ENCODE peak calls at places on chromosome 22, in five cellular contexts. U, D, X, G and E are unnamed samples.

GRCh38 chr22:20435436-20436308 is 2.0 kb downstream of the SCARF2 start:
- DNase-seq in U (no peak), D (no peak), X (no peak), G (no peak), E (no peak)

GRCh38 chr22:50251472-50252054 is 498 bp upstream of the HDAC10 start:
- DNase-seq in U (no peak), D (no peak), X (no peak), G (no peak), E (no peak)

GRCh38 chr22:30325065-30325720 is 1.5 kb downstream of the TBC1D10A start:
- DNase-seq in U (no peak), D (no peak), X (peak; percentile 48), G (peak; percentile 88), E (no peak)

GRCh38 chr22:45246060-45246985 is 5.6 kb upstream of the KIAA0930 start:
- DNase-seq in U (peak; percentile 94), D (no peak), X (peak; percentile 81), G (peak; percentile 99), E (no peak)

GRCh38 chr22:43296279-43296902 is 46.8 kb downstream of the SCUBE1 start:
- DNase-seq in U (no peak), D (no peak), X (no peak), G (no peak), E (no peak)

GRCh38 chr22:44594951-44595350 is 96.9 kb upstream of the RTL6 start:
- DNase-seq in U (no peak), D (no peak), X (no peak), G (no peak), E (no peak)

GRCh38 chr22:45671051-45671782 is 417 bp upstream of the ATXN10 start:
- DNase-seq in U (no peak), D (no peak), X (no peak), G (no peak), E (no peak)

GRCh38 chr22:45726081-45726480 is 54.4 kb downstream of the ATXN10 start:
- DNase-seq in U (no peak), D (no peak), X (no peak), G (no peak), E (no peak)

GRCh38 chr22:48849513-48849912 is 978.2 kb downstream of the BRD1 start:
- DNase-seq in U (no peak), D (no peak), X (no peak), G (no peak), E (no peak)

GRCh38 chr22:25970348-25970995 is 198.8 kb upstream of the SEZ6L start:
- DNase-seq in U (no peak), D (no peak), X (no peak), G (no peak), E (no peak)

GRCh38 chr22:27405672-27406388 is 395.7 kb downstream of the MN1 start:
- DNase-seq in U (no peak), D (peak; percentile 17), X (peak; percentile 73), G (no peak), E (peak; percentile 43)

GRCh38 chr22:27730649-27731433 is 70.7 kb downstream of the MN1 start:
- DNase-seq in U (no peak), D (no peak), X (no peak), G (no peak), E (no peak)

GRCh38 chr22:19291218-19291579 is 320 bp downstream of the CLTCL1 start:
- DNase-seq in U (no peak), D (no peak), X (peak; percentile 31), G (no peak), E (peak; percentile 62)

GRCh38 chr22:35554297-35554845 is 13.7 kb downstream of the RASD2 start:
- DNase-seq in U (no peak), D (no peak), X (no peak), G (peak; percentile 20), E (peak; percentile 80)

GRCh38 chr22:44409211-44409648 is 88.8 kb downstream of the RTL6 start:
- DNase-seq in U (no peak), D (no peak), X (no peak), G (no peak), E (no peak)

GRCh38 chr22:27952091-27952490 is 33.0 kb upstream of the PITPNB start:
- DNase-seq in U (peak; percentile 30), D (no peak), X (no peak), G (peak; percentile 65), E (no peak)

GRCh38 chr22:23520875-23521441 is 59.1 kb downstream of the IGLL1 start:
- DNase-seq in U (no peak), D (peak; percentile 32), X (no peak), G (peak; percentile 43), E (no peak)

GRCh38 chr22:36425977-36426523 is 38.3 kb upstream of the MYH9 start:
- DNase-seq in U (no peak), D (no peak), X (no peak), G (no peak), E (peak; percentile 76)

GRCh38 chr22:30426395-30427353 is 1.1 kb downstream of the MTFP1 start:
- DNase-seq in U (no peak), D (peak; percentile 46), X (peak; percentile 92), G (peak; percentile 64), E (peak; percentile 80)

DNA sequence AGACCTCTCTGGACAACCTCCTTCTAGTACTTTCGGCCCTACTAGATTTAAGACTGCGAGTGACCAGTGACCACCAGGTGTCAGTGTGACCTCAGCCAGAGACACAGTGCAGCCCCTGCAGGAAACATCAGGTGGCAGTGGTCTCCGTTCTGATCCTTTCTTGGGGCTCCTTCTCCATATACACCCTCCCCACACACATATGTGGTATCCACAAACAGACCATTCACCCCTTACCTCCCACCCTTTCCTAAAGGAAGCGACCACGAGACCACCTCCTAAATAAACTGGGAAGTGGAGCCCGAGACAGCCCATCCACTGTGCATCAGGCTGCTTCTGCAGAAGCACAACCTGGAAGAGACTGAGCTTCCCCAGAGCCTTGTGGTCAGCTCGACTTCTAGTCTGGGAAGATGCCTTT is 38.5 kb upstream of the CYP2D6 start:
- DNase-seq in U (peak; percentile 37), D (peak; percentile 54), X (peak; percentile 67), G (peak; percentile 57), E (peak; percentile 78)
- TF ChIP-seq CTCF in U (peak; percentile 99), D (peak; percentile 82), X (peak; percentile 80), G (peak; percentile 98), E (peak; percentile 90)

GRCh38 chr22:22380098-22381030 is 128.2 kb downstream of the ZNF280B start:
- DNase-seq in U (no peak), D (no peak), X (no peak), G (no peak), E (peak; percentile 9)
- TF ChIP-seq CTCF in U (no peak), D (no peak), X (no peak), G (no peak), E (peak; percentile 9)

GRCh38 chr22:38566726-38567504 is 3.1 kb downstream of the DMC1 start:
- DNase-seq in U (no peak), D (no peak), X (no peak), G (no peak), E (no peak)

GRCh38 chr22:38569972-38570840 is at the start of gene DMC1:
- DNase-seq in U (no peak), D (peak; percentile 92), X (peak; percentile 95), G (peak; percentile 78), E (peak; percentile 96)

GRCh38 chr22:38567531-38568245 is 2.3 kb downstream of the DMC1 start:
- DNase-seq in U (no peak), D (no peak), X (no peak), G (no peak), E (no peak)

GRCh38 chr22:38570841-38571364 is 920 bp upstream of the DMC1 start:
- DNase-seq in U (no peak), D (no peak), X (peak; percentile 31), G (peak; percentile 38), E (peak; percentile 69)

GRCh38 chr22:38569181-38569971 is 607 bp downstream of the DMC1 start:
- DNase-seq in U (no peak), D (no peak), X (no peak), G (no peak), E (peak; percentile 36)
- TF ChIP-seq CTCF in U (no peak), D (no peak), X (no peak), G (no peak), E (no peak)

DNA sequence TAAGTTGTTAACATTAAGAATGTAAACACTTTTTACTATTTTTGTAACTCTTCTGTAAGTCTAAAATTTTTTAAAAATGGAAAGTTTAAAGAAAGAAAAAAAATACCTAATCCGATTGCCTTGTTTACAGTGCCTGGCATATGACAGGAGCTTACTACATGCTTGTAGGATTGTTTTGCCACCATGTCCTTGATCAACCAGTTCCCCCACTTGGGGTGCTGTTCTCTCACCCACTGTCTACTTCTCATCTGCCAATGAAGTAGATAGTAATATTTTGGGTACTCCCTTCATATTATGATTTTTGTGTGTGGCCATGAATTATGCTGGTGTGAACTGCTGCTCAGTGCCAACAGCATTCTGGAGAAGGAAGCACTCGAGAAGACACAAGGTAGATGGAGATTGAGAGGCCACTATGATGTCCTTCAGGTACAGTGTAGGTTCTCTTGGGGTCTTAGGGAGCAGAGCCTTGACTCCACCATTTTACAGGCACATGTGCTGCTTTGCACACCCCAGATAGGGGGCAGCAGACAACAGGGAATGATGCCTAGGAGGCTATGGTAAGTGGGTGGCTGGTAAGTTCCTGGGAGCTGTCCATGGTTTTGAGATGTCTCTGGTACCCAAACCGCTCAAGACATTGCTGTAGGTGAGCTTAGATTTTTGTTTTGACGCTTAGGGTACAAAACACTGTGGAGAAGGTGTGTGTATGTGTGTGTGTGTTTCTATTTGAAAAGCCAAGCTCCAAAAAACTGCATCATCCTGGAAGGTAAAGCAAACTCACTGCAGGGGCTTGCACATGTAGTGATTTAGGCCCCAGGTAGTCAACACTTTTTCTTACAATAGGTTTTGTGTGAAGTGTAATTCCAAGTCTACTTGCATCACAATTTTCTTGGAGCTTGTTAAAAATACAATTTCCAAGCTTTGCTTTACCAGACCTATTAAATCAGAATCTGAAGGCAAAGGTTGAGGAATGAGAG is 494.5 kb upstream of the LARGE1 start:
- DNase-seq in U (no peak), D (no peak), X (no peak), G (peak; percentile 11), E (peak; percentile 88)
- TF ChIP-seq CTCF in U (no peak), D (no peak), X (no peak), G (no peak), E (peak; percentile 86)

GRCh38 chr22:31995046-31995445 is 48.0 kb upstream of the SLC5A1 start:
- DNase-seq in U (no peak), D (no peak), X (no peak), G (no peak), E (peak; percentile 25)
- TF ChIP-seq CTCF in U (peak; percentile 28), D (no peak), X (no peak), G (peak; percentile 24), E (peak; percentile 3)

DNA sequence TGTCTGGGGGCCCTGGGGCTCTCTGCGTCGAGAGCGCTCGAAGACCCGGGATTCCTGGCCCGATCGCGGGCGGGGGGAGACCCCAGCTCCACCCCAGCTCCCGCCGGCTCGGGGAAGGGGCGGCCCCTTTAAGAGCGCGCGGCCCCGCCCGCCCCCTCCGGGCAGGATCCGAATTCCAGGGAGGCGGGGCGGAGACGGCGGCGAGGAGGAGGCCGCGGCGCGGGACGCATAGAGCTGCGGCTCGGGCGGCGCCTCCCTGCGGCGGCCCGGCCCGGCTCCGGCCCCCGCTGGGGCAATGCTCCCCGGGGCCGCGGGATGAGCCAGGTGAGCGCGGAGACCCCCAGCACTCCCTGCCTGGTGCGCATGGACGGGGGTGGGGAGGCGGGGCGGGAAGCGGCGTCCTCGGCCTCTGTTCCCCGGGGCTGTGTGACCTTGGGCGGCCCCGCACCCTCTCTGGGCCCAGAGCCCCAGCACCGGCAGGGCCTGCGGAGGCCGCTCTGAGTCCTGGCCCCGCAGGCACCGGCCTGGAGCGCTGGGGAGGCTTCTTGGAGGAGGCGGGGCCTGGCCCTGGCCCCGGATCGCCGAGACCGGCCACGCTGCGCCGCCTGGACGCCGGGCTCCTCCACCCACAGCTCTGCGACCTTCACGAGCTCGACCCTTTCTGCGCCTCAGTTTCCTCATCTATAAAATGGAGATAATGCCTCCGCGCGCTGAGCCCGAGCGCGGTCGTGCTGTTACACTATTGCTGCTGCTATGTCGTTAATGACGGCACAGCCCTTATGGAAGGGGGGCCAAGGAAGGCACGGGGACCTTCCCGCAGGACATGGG is 594 bp downstream of the GAS2L1 start:
- DNase-seq in U (no peak), D (peak; percentile 74), X (peak; percentile 83), G (peak; percentile 70), E (peak; percentile 78)
- TF ChIP-seq CTCF in U (no peak), D (no peak), X (no peak), G (no peak), E (no peak)